ENCODE peak calls at places on chromosomes 7 and 10, in seven cellular contexts. One of them, this sample, is unnamed.
A peak's percentile ranks its signal among the peaks of the same experiment; 100 is the strongest.

GRCh38 chr10:11578802-11579255 is 32.6 kb downstream of the USP6NL start:
- DNase-seq in Karpas-422: no peak
- DNase-seq in fibroblast of lung: no peak
- DNase-seq in Panc1: no peak
- DNase-seq in mucosa of descending colon: no peak
- DNase-seq in kidney: no peak
- DNase-seq in right cardiac atrium: no peak
- DNase-seq in this sample: no peak

GRCh38 chr7:85160223-85160622 is 26.6 kb downstream of the SEMA3D start:
- DNase-seq in Karpas-422: no peak
- DNase-seq in fibroblast of lung: peak; percentile 63
- DNase-seq in Panc1: no peak
- DNase-seq in mucosa of descending colon: no peak
- DNase-seq in kidney: no peak
- DNase-seq in right cardiac atrium: no peak
- DNase-seq in this sample: no peak

GRCh38 chr7:70829221-70830059 is 302.5 kb upstream of the GALNT17 start:
- DNase-seq in Karpas-422: peak; percentile 82
- DNase-seq in fibroblast of lung: peak; percentile 36
- DNase-seq in Panc1: peak; percentile 55
- DNase-seq in mucosa of descending colon: peak; percentile 72
- DNase-seq in kidney: peak; percentile 79
- DNase-seq in right cardiac atrium: peak; percentile 83
- DNase-seq in this sample: peak; percentile 63

GRCh38 chr10:52525761-52526160 is 211.7 kb downstream of the DKK1 start:
- DNase-seq in Karpas-422: no peak
- DNase-seq in fibroblast of lung: peak; percentile 81
- DNase-seq in Panc1: no peak
- DNase-seq in mucosa of descending colon: no peak
- DNase-seq in kidney: no peak
- DNase-seq in right cardiac atrium: no peak
- DNase-seq in this sample: no peak

GRCh38 chr10:44990302-44990655 is 10.4 kb upstream of the ZNF22 start:
- DNase-seq in Karpas-422: peak; percentile 53
- DNase-seq in fibroblast of lung: no peak
- DNase-seq in Panc1: no peak
- DNase-seq in mucosa of descending colon: no peak
- DNase-seq in kidney: no peak
- DNase-seq in right cardiac atrium: peak; percentile 65
- DNase-seq in this sample: peak; percentile 42

GRCh38 chr10:100788027-100788900 is 42.9 kb downstream of the PAX2 start:
- DNase-seq in Karpas-422: no peak
- DNase-seq in fibroblast of lung: no peak
- DNase-seq in Panc1: no peak
- DNase-seq in mucosa of descending colon: no peak
- DNase-seq in kidney: peak; percentile 43
- DNase-seq in right cardiac atrium: no peak
- DNase-seq in this sample: no peak

GRCh38 chr7:100506356-100506930 is 22.7 kb downstream of the NYAP1 start:
- DNase-seq in Karpas-422: peak; percentile 49
- DNase-seq in fibroblast of lung: no peak
- DNase-seq in Panc1: no peak
- DNase-seq in mucosa of descending colon: no peak
- DNase-seq in kidney: no peak
- DNase-seq in right cardiac atrium: no peak
- DNase-seq in this sample: no peak

GRCh38 chr7:29063872-29064271 is 82.5 kb downstream of the CPVL start:
- DNase-seq in Karpas-422: peak; percentile 38
- DNase-seq in fibroblast of lung: peak; percentile 23
- DNase-seq in Panc1: no peak
- DNase-seq in mucosa of descending colon: no peak
- DNase-seq in kidney: no peak
- DNase-seq in right cardiac atrium: no peak
- DNase-seq in this sample: no peak

GRCh38 chr7:69751026-69751425 is 152.8 kb downstream of the AUTS2 start:
- DNase-seq in Karpas-422: no peak
- DNase-seq in fibroblast of lung: no peak
- DNase-seq in Panc1: no peak
- DNase-seq in mucosa of descending colon: no peak
- DNase-seq in kidney: no peak
- DNase-seq in right cardiac atrium: no peak
- DNase-seq in this sample: no peak

GRCh38 chr10:132938472-132939329 is 3.7 kb downstream of the CFAP46 start:
- DNase-seq in Karpas-422: no peak
- DNase-seq in fibroblast of lung: no peak
- DNase-seq in Panc1: no peak
- DNase-seq in mucosa of descending colon: peak; percentile 25
- DNase-seq in kidney: peak; percentile 61
- DNase-seq in right cardiac atrium: no peak
- DNase-seq in this sample: no peak

GRCh38 chr7:55550838-55551537 is 21.3 kb downstream of the VOPP1 start:
- DNase-seq in Karpas-422: no peak
- DNase-seq in fibroblast of lung: no peak
- DNase-seq in Panc1: no peak
- DNase-seq in mucosa of descending colon: no peak
- DNase-seq in kidney: peak; percentile 35
- DNase-seq in right cardiac atrium: no peak
- DNase-seq in this sample: no peak

GRCh38 chr10:69576334-69577011 is 3.3 kb upstream of the NEUROG3 start:
- DNase-seq in Karpas-422: no peak
- DNase-seq in fibroblast of lung: no peak
- DNase-seq in Panc1: no peak
- DNase-seq in mucosa of descending colon: no peak
- DNase-seq in kidney: no peak
- DNase-seq in right cardiac atrium: no peak
- DNase-seq in this sample: no peak

GRCh38 chr7:3574386-3574785 is 273.3 kb downstream of the SDK1 start:
- DNase-seq in Karpas-422: no peak
- DNase-seq in fibroblast of lung: no peak
- DNase-seq in Panc1: no peak
- DNase-seq in mucosa of descending colon: no peak
- DNase-seq in kidney: no peak
- DNase-seq in right cardiac atrium: no peak
- DNase-seq in this sample: no peak

GRCh38 chr10:71157435-71157834 is 54.9 kb upstream of the UNC5B start:
- DNase-seq in Karpas-422: no peak
- DNase-seq in fibroblast of lung: no peak
- DNase-seq in Panc1: no peak
- DNase-seq in mucosa of descending colon: no peak
- DNase-seq in kidney: no peak
- DNase-seq in right cardiac atrium: no peak
- DNase-seq in this sample: no peak

GRCh38 chr7:98795741-98796493 is 73.9 kb downstream of the TMEM130 start:
- DNase-seq in Karpas-422: peak; percentile 46
- DNase-seq in fibroblast of lung: peak; percentile 42
- DNase-seq in Panc1: no peak
- DNase-seq in mucosa of descending colon: no peak
- DNase-seq in kidney: no peak
- DNase-seq in right cardiac atrium: no peak
- DNase-seq in this sample: no peak

GRCh38 chr10:83427101-83427500 is 712.2 kb upstream of the GHITM start:
- DNase-seq in Karpas-422: no peak
- DNase-seq in fibroblast of lung: no peak
- DNase-seq in Panc1: no peak
- DNase-seq in mucosa of descending colon: no peak
- DNase-seq in kidney: no peak
- DNase-seq in right cardiac atrium: no peak
- DNase-seq in this sample: no peak

GRCh38 chr7:125572414-125572813 is 642.8 kb upstream of the POT1 start:
- DNase-seq in Karpas-422: no peak
- DNase-seq in fibroblast of lung: no peak
- DNase-seq in Panc1: no peak
- DNase-seq in mucosa of descending colon: no peak
- DNase-seq in kidney: no peak
- DNase-seq in right cardiac atrium: no peak
- DNase-seq in this sample: no peak

GRCh38 chr10:50452603-50453002 is 171.2 kb downstream of the SGMS1 start:
- DNase-seq in Karpas-422: no peak
- DNase-seq in fibroblast of lung: no peak
- DNase-seq in Panc1: no peak
- DNase-seq in mucosa of descending colon: no peak
- DNase-seq in kidney: no peak
- DNase-seq in right cardiac atrium: no peak
- DNase-seq in this sample: no peak

GRCh38 chr7:46696741-46697140 is 775.7 kb upstream of the IGFBP3 start:
- DNase-seq in Karpas-422: no peak
- DNase-seq in fibroblast of lung: no peak
- DNase-seq in Panc1: no peak
- DNase-seq in mucosa of descending colon: no peak
- DNase-seq in kidney: no peak
- DNase-seq in right cardiac atrium: no peak
- DNase-seq in this sample: no peak

GRCh38 chr10:84224411-84225028 is 824 bp downstream of the LRIT2 start:
- DNase-seq in Karpas-422: peak; percentile 38
- DNase-seq in fibroblast of lung: no peak
- DNase-seq in Panc1: no peak
- DNase-seq in mucosa of descending colon: no peak
- DNase-seq in kidney: no peak
- DNase-seq in right cardiac atrium: no peak
- DNase-seq in this sample: no peak

GRCh38 chr10:132652936-132653590 is 115.5 kb downstream of the INPP5A start:
- DNase-seq in Karpas-422: no peak
- DNase-seq in fibroblast of lung: no peak
- DNase-seq in Panc1: no peak
- DNase-seq in mucosa of descending colon: peak; percentile 16
- DNase-seq in kidney: no peak
- DNase-seq in right cardiac atrium: no peak
- DNase-seq in this sample: no peak

GRCh38 chr10:101291254-101292193 is 62.3 kb upstream of the LBX1 start:
- DNase-seq in Karpas-422: peak; percentile 56
- DNase-seq in fibroblast of lung: no peak
- DNase-seq in Panc1: no peak
- DNase-seq in mucosa of descending colon: peak; percentile 42
- DNase-seq in kidney: peak; percentile 85
- DNase-seq in right cardiac atrium: peak; percentile 85
- DNase-seq in this sample: peak; percentile 59

GRCh38 chr7:158617737-158618128 is 30.1 kb upstream of the PTPRN2 start:
- DNase-seq in Karpas-422: no peak
- DNase-seq in fibroblast of lung: peak; percentile 83
- DNase-seq in Panc1: no peak
- DNase-seq in mucosa of descending colon: no peak
- DNase-seq in kidney: no peak
- DNase-seq in right cardiac atrium: no peak
- DNase-seq in this sample: no peak

GRCh38 chr7:35988818-35989217 is 164.2 kb upstream of the EEPD1 start:
- DNase-seq in Karpas-422: no peak
- DNase-seq in fibroblast of lung: no peak
- DNase-seq in Panc1: no peak
- DNase-seq in mucosa of descending colon: no peak
- DNase-seq in kidney: no peak
- DNase-seq in right cardiac atrium: no peak
- DNase-seq in this sample: no peak

GRCh38 chr7:117666019-117666418 is 186.2 kb downstream of the CFTR start:
- DNase-seq in Karpas-422: no peak
- DNase-seq in fibroblast of lung: peak; percentile 77
- DNase-seq in Panc1: no peak
- DNase-seq in mucosa of descending colon: no peak
- DNase-seq in kidney: no peak
- DNase-seq in right cardiac atrium: no peak
- DNase-seq in this sample: no peak

GRCh38 chr10:81792729-81793128 is 82.3 kb upstream of the NRG3 start:
- DNase-seq in Karpas-422: no peak
- DNase-seq in fibroblast of lung: no peak
- DNase-seq in Panc1: no peak
- DNase-seq in mucosa of descending colon: no peak
- DNase-seq in kidney: no peak
- DNase-seq in right cardiac atrium: no peak
- DNase-seq in this sample: no peak
- H3K9me3 ChIP-seq in Karpas-422: no peaks in the 10 kb centered on the region
- H3K9me3 ChIP-seq in fibroblast of lung: no peaks in the 10 kb centered on the region
- H3K9me3 ChIP-seq in Panc1: no peaks in the 10 kb centered on the region
- H3K9me3 ChIP-seq in mucosa of descending colon: peaks cover 7% of the 10 kb centered on the region
- H3K9me3 ChIP-seq in kidney: no peaks in the 10 kb centered on the region
- H3K9me3 ChIP-seq in right cardiac atrium: no peaks in the 10 kb centered on the region
- H3K9me3 ChIP-seq in this sample: no peaks in the 10 kb centered on the region

DNA sequence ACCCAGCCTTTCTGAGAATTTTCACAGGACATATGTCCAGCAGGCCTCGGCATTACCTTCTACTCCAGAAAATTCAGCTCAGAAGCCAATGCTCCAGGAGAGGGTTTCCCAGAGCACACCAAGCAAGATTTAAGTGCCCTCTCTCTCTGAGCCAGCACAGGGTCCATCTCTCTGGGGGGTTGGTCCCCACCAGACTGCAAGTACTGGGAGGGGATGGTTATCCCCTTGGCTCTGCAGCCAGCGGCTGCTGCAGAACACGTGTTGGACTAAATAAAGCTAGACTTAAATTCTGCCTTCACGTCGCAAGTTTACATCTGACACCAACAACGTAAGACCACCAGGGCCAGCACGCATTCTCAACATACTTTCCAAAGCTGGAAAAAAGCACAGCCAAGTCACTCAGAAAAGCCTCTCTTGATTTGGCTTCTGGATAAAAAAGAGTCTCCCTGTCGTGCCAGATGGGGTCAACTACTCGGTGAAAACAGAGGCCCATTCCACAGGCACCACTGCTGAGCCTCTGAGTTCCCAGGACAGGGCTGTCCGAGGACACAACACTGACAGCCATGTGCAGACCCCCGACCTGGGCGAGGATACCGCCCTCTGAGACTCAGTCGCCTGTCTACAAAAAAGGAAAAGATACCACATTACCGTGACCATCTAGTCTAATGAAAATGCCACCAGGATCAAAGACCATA is 77.3 kb downstream of the CTBP2 start:
- DNase-seq in Karpas-422: no peak
- DNase-seq in fibroblast of lung: no peak
- DNase-seq in Panc1: no peak
- DNase-seq in mucosa of descending colon: no peak
- DNase-seq in kidney: no peak
- DNase-seq in right cardiac atrium: no peak
- DNase-seq in this sample: no peak
- H3K4me1 ChIP-seq in Karpas-422: no peaks in the 10 kb centered on the region
- H3K4me1 ChIP-seq in fibroblast of lung: peaks cover 27% of the 10 kb centered on the region
- H3K4me1 ChIP-seq in Panc1: peaks cover 34% of the 10 kb centered on the region
- H3K4me1 ChIP-seq in mucosa of descending colon: no peaks in the 10 kb centered on the region
- H3K4me1 ChIP-seq in kidney: peaks cover 55% of the 10 kb centered on the region
- H3K4me1 ChIP-seq in right cardiac atrium: peaks cover 22% of the 10 kb centered on the region
- H3K4me1 ChIP-seq in this sample: peaks cover 75% of the 10 kb centered on the region

GRCh38 chr7:157597562-157597961 is 260.8 kb downstream of the DNAJB6 start:
- DNase-seq in Karpas-422: no peak
- DNase-seq in fibroblast of lung: no peak
- DNase-seq in Panc1: no peak
- DNase-seq in mucosa of descending colon: no peak
- DNase-seq in kidney: peak; percentile 31
- DNase-seq in right cardiac atrium: no peak
- DNase-seq in this sample: no peak
- H3K9me3 ChIP-seq in Karpas-422: no peaks in the 10 kb centered on the region
- H3K9me3 ChIP-seq in fibroblast of lung: no peaks in the 10 kb centered on the region
- H3K9me3 ChIP-seq in Panc1: no peaks in the 10 kb centered on the region
- H3K9me3 ChIP-seq in mucosa of descending colon: no peaks in the 10 kb centered on the region
- H3K9me3 ChIP-seq in kidney: no peaks in the 10 kb centered on the region
- H3K9me3 ChIP-seq in right cardiac atrium: no peaks in the 10 kb centered on the region
- H3K9me3 ChIP-seq in this sample: no peaks in the 10 kb centered on the region

DNA sequence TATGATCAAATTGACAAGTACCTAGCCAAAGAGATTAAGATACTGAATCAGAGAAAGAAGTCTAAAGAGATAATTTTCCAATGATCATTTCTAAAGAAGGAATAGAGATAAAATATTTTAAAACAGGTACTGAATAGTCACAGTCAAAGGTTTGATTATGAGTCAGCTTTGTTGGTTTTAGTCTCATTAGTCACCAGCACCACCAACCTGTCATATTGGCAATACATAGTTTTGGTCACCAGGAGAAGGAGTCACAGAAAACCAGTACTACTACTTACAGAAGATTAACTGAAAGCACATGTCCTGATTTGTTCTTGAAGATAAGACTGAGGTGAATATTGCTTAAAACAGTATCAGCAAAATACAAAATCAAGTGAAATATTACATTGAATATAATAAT is 34.6 kb downstream of the ZEB1 start:
- DNase-seq in Karpas-422: no peak
- DNase-seq in fibroblast of lung: peak; percentile 88
- DNase-seq in Panc1: peak; percentile 73
- DNase-seq in mucosa of descending colon: no peak
- DNase-seq in kidney: no peak
- DNase-seq in right cardiac atrium: no peak
- DNase-seq in this sample: no peak
- H3K4me1 ChIP-seq in Karpas-422: peaks cover 7% of the 10 kb centered on the region
- H3K4me1 ChIP-seq in fibroblast of lung: no peaks in the 10 kb centered on the region
- H3K4me1 ChIP-seq in Panc1: peaks cover 7% of the 10 kb centered on the region
- H3K4me1 ChIP-seq in mucosa of descending colon: no peaks in the 10 kb centered on the region
- H3K4me1 ChIP-seq in kidney: no peaks in the 10 kb centered on the region
- H3K4me1 ChIP-seq in right cardiac atrium: no peaks in the 10 kb centered on the region
- H3K4me1 ChIP-seq in this sample: peaks cover 40% of the 10 kb centered on the region